ENCODE peak calls at places on chromosomes 4 and X, in ten cellular contexts. C is adipocyte; M is heart right ventricle; Y is fibroblast of lung; O is right lobe of liver; T is lower lobe of right lung; Z is CD4-positive, CD25-positive, alpha-beta regulatory T cell; K is endodermal cell; N is uterus; Q is ovary. R is an unnamed sample.
A peak's percentile ranks its signal among the peaks of the same experiment; 100 is the strongest.

GRCh38 chr4:184402740-184403383 is 71.5 kb downstream of the IRF2 start:
- DNase-seq in K (no peak), C (no peak), N (no peak), Z (no peak), Y (no peak), M (no peak), O (no peak), T (no peak), Q (no peak), R (no peak)

GRCh38 chrX:45771114-45771513 is 570.4 kb upstream of the DIPK2B start:
- DNase-seq in K (no peak), C (peak; percentile 74), T (no peak), Z (no peak), N (peak; percentile 38), O (no peak), Y (peak; percentile 95), Q (no peak), M (peak; percentile 5), R (no peak)

GRCh38 chrX:133265331-133265730 is 47.2 kb upstream of the TFDP3 start:
- DNase-seq in O (no peak), N (no peak), K (peak; percentile 88), C (no peak), T (peak; percentile 44), Z (no peak), M (no peak), Y (peak; percentile 53), Q (no peak), R (no peak)

GRCh38 chr4:81166431-81166830 is 48.6 kb downstream of the PRKG2 start:
- DNase-seq in M (no peak), K (no peak), N (no peak), Y (peak; percentile 58), Z (no peak), O (no peak), T (no peak), Q (no peak), C (no peak), R (no peak)

GRCh38 chrX:52277666-52278065 is 91.2 kb upstream of the XAGE2 start:
- DNase-seq in Z (no peak), T (no peak), Y (no peak), N (no peak), K (no peak), O (no peak), Q (no peak), M (no peak), C (no peak), R (no peak)

GRCh38 chr4:149709640-149710039 is 106.0 kb downstream of the IQCM start:
- DNase-seq in Z (no peak), Y (peak; percentile 59), K (no peak), M (no peak), C (no peak), T (no peak), O (no peak), N (no peak), Q (no peak), R (no peak)

GRCh38 chrX:100363926-100364325 is 46.1 kb downstream of the PCDH19 start:
- DNase-seq in K (no peak), M (no peak), Z (no peak), O (no peak), Q (no peak), Y (no peak), C (no peak), T (no peak), N (no peak), R (no peak)

GRCh38 chrX:97743014-97743413 is 859.3 kb downstream of the RPA4 start:
- DNase-seq in M (no peak), O (no peak), Q (no peak), Z (no peak), T (no peak), Y (no peak), N (no peak), K (peak; percentile 55), C (no peak), R (no peak)

GRCh38 chr4:23084559-23085248 is 392.0 kb downstream of the GBA3 start:
- DNase-seq in Z (no peak), O (no peak), Q (no peak), C (no peak), K (no peak), T (no peak), Y (peak; percentile 56), M (no peak), N (no peak), R (no peak)

GRCh38 chr4:83011779-83012630 is 1.4 kb upstream of the LIN54 start:
- DNase-seq in Y (no peak), O (peak; percentile 43), N (peak; percentile 29), T (peak; percentile 66), Z (no peak), M (peak; percentile 10), C (peak; percentile 74), K (peak; percentile 72), Q (no peak), R (peak; percentile 16)

GRCh38 chr4:726235-726787 is 20.7 kb downstream of the PCGF3 start:
- DNase-seq in C (peak; percentile 68), Z (no peak), T (no peak), N (no peak), M (no peak), K (no peak), O (no peak), Q (no peak), Y (peak; percentile 42), R (no peak)

GRCh38 chrX:39248330-39248729 is 447.1 kb downstream of the MID1IP1 start:
- DNase-seq in C (no peak), Y (no peak), K (no peak), Q (no peak), O (no peak), T (no peak), M (no peak), N (no peak), Z (no peak), R (no peak)

GRCh38 chr4:180363817-180364216 is 1879.4 kb upstream of the TENM3 start:
- DNase-seq in O (no peak), Z (no peak), M (no peak), T (no peak), C (no peak), N (no peak), K (no peak), Y (no peak), Q (no peak), R (no peak)

GRCh38 chrX:107325467-107325866 is 119.1 kb downstream of the DNAAF6 start:
- DNase-seq in Z (no peak), M (no peak), K (peak; percentile 37), O (no peak), N (no peak), Y (no peak), Q (no peak), T (no peak), C (no peak), R (no peak)

GRCh38 chr4:46390353-46391058 is 578 bp upstream of the GABRA2 start:
- DNase-seq in C (no peak), T (no peak), M (no peak), K (peak; percentile 60), Z (no peak), O (no peak), N (no peak), Y (no peak), Q (no peak), R (no peak)

GRCh38 chrX:48958635-48959094 is 1.3 kb upstream of the OTUD5 start:
- DNase-seq in Q (no peak), Y (peak; percentile 61), C (peak; percentile 71), M (peak; percentile 37), Z (no peak), N (peak; percentile 58), T (no peak), K (no peak), O (peak; percentile 37), R (peak; percentile 30)
- H3K9me3 ChIP-seq in Q (no peaks in the 10 kb centered on the region), Y (no peaks in the 10 kb centered on the region), C (no peaks in the 10 kb centered on the region), M (no peaks in the 10 kb centered on the region), Z (no peaks in the 10 kb centered on the region), N (no peaks in the 10 kb centered on the region), T (no peaks in the 10 kb centered on the region), K (no peaks in the 10 kb centered on the region), O (no peaks in the 10 kb centered on the region), R (no peaks in the 10 kb centered on the region)

GRCh38 chr4:143252478-143252877 is 67.8 kb downstream of the USP38 start:
- DNase-seq in M (no peak), K (no peak), C (no peak), Z (no peak), T (no peak), O (no peak), Y (no peak), Q (no peak), N (no peak), R (no peak)

GRCh38 chr4:143250617-143251016 is 65.9 kb downstream of the USP38 start:
- DNase-seq in N (no peak), Q (no peak), K (no peak), T (no peak), Y (no peak), Z (no peak), C (no peak), O (no peak), M (no peak), R (no peak)

GRCh38 chr4:143253156-143253555 is 68.4 kb downstream of the USP38 start:
- DNase-seq in N (no peak), O (no peak), Y (peak; percentile 31), Z (no peak), T (no peak), C (no peak), M (no peak), Q (no peak), K (no peak), R (no peak)

GRCh38 chr4:143251348-143251747 is 66.6 kb downstream of the USP38 start:
- DNase-seq in Y (no peak), K (no peak), M (no peak), N (no peak), C (no peak), O (no peak), Z (no peak), Q (no peak), T (no peak), R (no peak)

GRCh38 chr4:143251781-143252180 is 67.1 kb downstream of the USP38 start:
- DNase-seq in Y (peak; percentile 55), N (no peak), O (no peak), C (no peak), T (no peak), Q (no peak), Z (no peak), K (no peak), M (no peak), R (no peak)
- H3K4me3 ChIP-seq in Y (no peak overlapping the region), N (no peak overlapping the region), O (no peak overlapping the region), C (no peak overlapping the region), T (no peak overlapping the region), Q (no peak overlapping the region), Z (no peak overlapping the region), K (no peak overlapping the region), M (no peak overlapping the region), R (no peak overlapping the region)

DNA sequence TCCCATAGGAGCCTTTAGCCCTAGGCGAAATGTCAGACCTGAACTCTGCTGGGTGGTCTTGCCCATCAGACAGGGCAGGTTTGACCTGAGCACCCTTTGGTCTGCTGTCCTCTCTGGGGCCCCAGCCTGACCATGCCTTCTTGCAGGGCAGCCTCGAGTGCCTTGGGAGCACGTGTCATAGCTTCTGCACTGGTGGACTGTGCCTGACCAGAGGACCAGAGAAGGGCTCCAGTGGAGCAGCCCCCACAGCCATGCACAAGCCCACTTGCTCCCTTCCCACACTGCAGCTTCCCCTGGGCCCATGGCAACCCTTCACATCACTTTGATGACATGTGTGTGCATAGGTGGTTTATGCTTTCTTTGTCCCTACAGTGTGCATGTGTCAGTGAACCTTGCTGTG is 394.0 kb downstream of the TEX13C start:
- DNase-seq in C (no peak), Y (no peak), K (no peak), T (no peak), Z (no peak), N (no peak), Q (no peak), O (no peak), M (no peak), R (no peak)
- H3K9me3 ChIP-seq in C (peaks cover 6% of the 10 kb centered on the region), Y (no peaks in the 10 kb centered on the region), K (peaks cover 5% of the 10 kb centered on the region), T (no peaks in the 10 kb centered on the region), Z (no peaks in the 10 kb centered on the region), N (no peaks in the 10 kb centered on the region), Q (no peaks in the 10 kb centered on the region), O (no peaks in the 10 kb centered on the region), M (no peaks in the 10 kb centered on the region), R (no peaks in the 10 kb centered on the region)

GRCh38 chr4:6561173-6561516 is 13.8 kb upstream of the MAN2B2 start:
- DNase-seq in C (peak; percentile 16), O (no peak), K (no peak), M (no peak), Z (no peak), Q (no peak), N (no peak), Y (peak; percentile 27), T (no peak), R (no peak)
- H3K4me3 ChIP-seq in C (no peak overlapping the region), O (no peak overlapping the region), K (no peak overlapping the region), M (no peak overlapping the region), Z (no peak overlapping the region), Q (no peak overlapping the region), N (no peak overlapping the region), Y (no peak overlapping the region), T (no peak overlapping the region), R (no peak overlapping the region)

R was measured in naive thymus-derived CD4-positive, alpha-beta T cell.